ENCODE peak calls at places on chromosome 3, in four cellular contexts. P is left ventricle myocardium inferior, Y is aorta, I is lower lobe of right lung. Z is an unnamed sample. For H3K9me3, the result is how much of the 10 kb centered on the place peaks cover.

GRCh38 chr3:135237371-135237770 is 442.3 kb downstream of the EPHB1 start:
- DNase-seq in P (no peak), Y (no peak), I (no peak), Z (no peak)

GRCh38 chr3:157115069-157116006 is 44.6 kb downstream of the CCNL1 start:
- DNase-seq in P (no peak), Y (no peak), I (no peak), Z (no peak)

GRCh38 chr3:162721736-162722135 is 1225.1 kb downstream of the OTOL1 start:
- DNase-seq in P (no peak), Y (no peak), I (no peak), Z (no peak)

GRCh38 chr3:189563841-189564563 is 67.2 kb upstream of the TP63 start:
- DNase-seq in P (no peak), Y (no peak), I (no peak), Z (peak)

GRCh38 chr3:195147649-195148121 is 123.3 kb downstream of the XXYLT1 start:
- DNase-seq in P (peak), Y (no peak), I (peak), Z (no peak)

GRCh38 chr3:162684260-162684659 is 1187.7 kb downstream of the OTOL1 start:
- DNase-seq in P (no peak), Y (no peak), I (no peak), Z (no peak)

GRCh38 chr3:176595307-176595706 is 602.0 kb downstream of the TBL1XR1 start:
- DNase-seq in P (no peak), Y (no peak), I (no peak), Z (no peak)

GRCh38 chr3:25453521-25454410 is 25.7 kb downstream of the RARB start:
- DNase-seq in P (no peak), Y (no peak), I (no peak), Z (peak)

GRCh38 chr3:100715176-100715575 is 5.9 kb downstream of the TFG start:
- DNase-seq in P (no peak), Y (no peak), I (no peak), Z (no peak)

GRCh38 chr3:31448035-31448881 is 84.5 kb upstream of the STT3B start:
- DNase-seq in P (no peak), Y (no peak), I (peak), Z (no peak)

GRCh38 chr3:121330586-121330985 is 215.2 kb downstream of the POLQ start:
- DNase-seq in P (no peak), Y (no peak), I (no peak), Z (no peak)

GRCh38 chr3:188264231-188265213 is 110.6 kb downstream of the LPP start:
- DNase-seq in P (peak), Y (no peak), I (no peak), Z (no peak)

GRCh38 chr3:122000936-122001605 is 21.0 kb downstream of the ILDR1 start:
- DNase-seq in P (no peak), Y (no peak), I (no peak), Z (no peak)

GRCh38 chr3:197022405-197023231 is 7.0 kb downstream of the MELTF start:
- DNase-seq in P (no peak), Y (no peak), I (no peak), Z (no peak)

GRCh38 chr3:177551431-177551836 is 354.2 kb upstream of the TBL1XR1 start:
- DNase-seq in P (no peak), Y (no peak), I (no peak), Z (no peak)

GRCh38 chr3:9279959-9280358 is 30.5 kb upstream of the SRGAP3 start:
- DNase-seq in P (no peak), Y (no peak), I (no peak), Z (no peak)

GRCh38 chr3:112136959-112137693 is 4.1 kb upstream of the GCSAM start:
- DNase-seq in P (no peak), Y (no peak), I (no peak), Z (no peak)

GRCh38 chr3:65548848-65549625 is 489.7 kb downstream of the MAGI1 start:
- DNase-seq in P (peak), Y (peak), I (peak), Z (no peak)

GRCh38 chr3:66416556-66417304 is 84.1 kb downstream of the LRIG1 start:
- DNase-seq in P (no peak), Y (no peak), I (no peak), Z (no peak)

GRCh38 chr3:61250784-61251173 is 473 bp downstream of the FHIT start:
- DNase-seq in P (peak), Y (peak), I (no peak), Z (no peak)

GRCh38 chr3:188049890-188050530 is 103.9 kb upstream of the LPP start:
- DNase-seq in P (no peak), Y (no peak), I (no peak), Z (no peak)

GRCh38 chr3:115836944-115837343 is 213.6 kb downstream of the GAP43 start:
- DNase-seq in P (no peak), Y (no peak), I (no peak), Z (no peak)

GRCh38 chr3:107221856-107222255 is 155.4 kb upstream of the CCDC54 start:
- DNase-seq in P (no peak), Y (no peak), I (no peak), Z (no peak)

GRCh38 chr3:185176756-185177359 is 24.0 kb upstream of the C3orf70 start:
- DNase-seq in P (peak), Y (no peak), I (no peak), Z (no peak)

GRCh38 chr3:69200384-69201068 is 78.1 kb upstream of the LMOD3 start:
- DNase-seq in P (no peak), Y (no peak), I (no peak), Z (no peak)

GRCh38 chr3:126436826-126437717 is 38.6 kb downstream of the ZXDC start:
- DNase-seq in P (no peak), Y (no peak), I (no peak), Z (no peak)

GRCh38 chr3:20843037-20843436 is 657.0 kb upstream of the SGO1 start:
- DNase-seq in P (no peak), Y (no peak), I (no peak), Z (no peak)
- H3K9me3 ChIP-seq in P (under half), Y (under half), I (under half), Z (under half)

DNA sequence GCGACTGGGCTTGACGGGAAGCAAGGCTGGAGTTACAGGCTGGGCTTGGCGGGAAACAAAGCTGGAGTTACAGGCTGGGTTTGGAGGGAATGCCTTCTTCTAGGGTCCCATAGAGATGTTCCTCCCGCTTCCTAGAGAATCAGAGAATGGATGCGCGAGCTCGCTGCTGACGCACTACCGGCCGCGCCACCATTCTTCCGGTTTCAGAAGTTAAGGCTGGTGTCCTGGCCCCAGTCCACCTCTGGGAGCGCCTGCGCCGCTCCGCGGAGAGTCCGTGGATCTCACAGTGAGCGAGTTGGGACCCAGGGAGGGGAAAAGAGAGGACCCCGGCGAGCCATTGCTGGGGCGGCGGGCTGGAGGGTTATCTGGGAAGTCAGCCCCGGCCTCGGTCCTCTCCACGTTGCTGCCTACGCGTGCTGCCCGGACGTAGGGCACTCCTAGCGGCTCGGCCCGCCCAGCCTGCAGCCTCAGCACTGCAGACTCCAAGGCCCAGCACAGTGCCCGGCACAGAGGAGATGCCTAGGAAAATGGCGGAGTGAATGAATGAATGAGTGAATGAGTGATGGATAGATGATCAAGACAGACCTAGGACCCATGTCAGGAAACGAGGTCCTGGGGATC is at the start of gene ZNF502:
- DNase-seq in P (peak), Y (peak), I (peak), Z (peak)
- H3K9me3 ChIP-seq in P (half or more), Y (under half), I (under half), Z (under half)

GRCh38 chr3:129504471-129505100 is 23.9 kb upstream of the RHO start:
- DNase-seq in P (no peak), Y (no peak), I (no peak), Z (no peak)
- H3K9me3 ChIP-seq in P (under half), Y (under half), I (under half), Z (under half)

DNA sequence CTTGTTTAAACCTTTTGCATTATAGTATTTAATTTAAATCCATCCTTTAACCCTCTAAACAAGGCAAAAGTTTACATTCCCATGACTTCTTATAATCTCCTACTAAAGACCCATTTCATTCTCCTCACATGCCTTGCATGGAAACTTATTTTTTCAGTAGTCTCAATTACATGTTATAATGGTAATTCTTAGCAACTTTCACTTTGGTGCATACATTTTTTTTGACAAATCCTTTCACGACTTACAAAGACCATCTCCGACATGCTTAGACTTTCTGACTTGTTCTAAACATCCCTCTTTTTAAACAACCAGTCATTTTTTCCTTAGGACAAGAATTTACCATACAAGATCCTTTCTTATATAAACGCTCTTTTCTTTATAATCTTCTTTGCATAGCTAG is 615.4 kb upstream of the GBE1 start:
- DNase-seq in P (no peak), Y (no peak), I (no peak), Z (no peak)
- H3K9me3 ChIP-seq in P (under half), Y (under half), I (under half), Z (under half)

DNA sequence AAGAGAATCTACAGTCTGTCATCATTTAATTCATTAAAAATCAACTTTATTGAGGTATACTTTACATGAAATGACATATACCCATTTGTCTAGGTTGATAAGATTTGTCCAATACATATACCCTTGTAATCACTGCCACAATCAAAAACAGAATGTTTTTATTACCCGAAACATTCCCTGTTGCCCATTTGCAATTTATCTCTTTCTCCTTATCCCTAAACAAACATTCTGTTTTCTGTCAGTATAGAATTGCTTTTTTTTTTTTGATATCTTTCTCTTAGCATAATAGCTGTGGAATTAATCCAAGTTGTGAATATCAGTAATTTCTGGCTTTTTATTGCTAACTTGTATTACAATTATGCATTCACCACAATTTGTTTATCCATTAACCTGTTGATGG is 4.3 kb upstream of the CNTN6 start:
- DNase-seq in P (no peak), Y (no peak), I (no peak), Z (no peak)
- H3K9me3 ChIP-seq in P (under half), Y (under half), I (under half), Z (under half)

GRCh38 chr3:46492890-46493547 is 4.8 kb upstream of the RTP3 start:
- DNase-seq in P (no peak), Y (no peak), I (no peak), Z (no peak)
- H3K9me3 ChIP-seq in P (under half), Y (under half), I (under half), Z (under half)

Z was measured in AG04450.